ENCODE peak calls at places on chromosomes 2 and 18, in eight cellular contexts. B, C, W, N, Q, Y, A and M are unnamed samples.

GRCh38 chr2:10783421-10783820 is 29.2 kb downstream of the PDIA6 start:
- DNase-seq in Q (no peak), C (peak; percentile 32), W (no peak), B (no peak), N (no peak), Y (peak; percentile 33), A (no peak), M (no peak)

GRCh38 chr2:147045113-147045512 is 799.7 kb upstream of the ACVR2A start:
- DNase-seq in Y (no peak), A (peak; percentile 44), Q (peak; percentile 68), B (peak; percentile 6), C (peak; percentile 39), W (peak; percentile 28), N (peak; percentile 92), M (no peak)

GRCh38 chr2:53021285-53021684 is 746.3 kb upstream of the CHAC2 start:
- DNase-seq in B (no peak), N (no peak), W (no peak), C (peak; percentile 38), Q (peak; percentile 55), Y (no peak), A (no peak), M (no peak)

GRCh38 chr2:177315303-177315887 is 50.9 kb upstream of the NFE2L2 start:
- DNase-seq in W (no peak), Y (no peak), N (peak; percentile 61), Q (no peak), B (no peak), C (no peak), A (no peak), M (no peak)

GRCh38 chr18:48292787-48293409 is 116.3 kb downstream of the ZBTB7C start:
- DNase-seq in A (peak; percentile 87), N (no peak), B (no peak), Q (no peak), W (no peak), C (no peak), Y (no peak), M (no peak)

GRCh38 chr2:88673363-88673762 is 18.1 kb upstream of the RPIA start:
- DNase-seq in A (no peak), W (no peak), B (no peak), C (no peak), Y (no peak), N (no peak), Q (no peak), M (no peak)

GRCh38 chr2:127431408-127432023 is 13.3 kb downstream of the PROC start:
- DNase-seq in W (no peak), Y (no peak), C (no peak), B (no peak), A (no peak), N (no peak), Q (no peak), M (no peak)

GRCh38 chr2:2653221-2653620 is 322.1 kb upstream of the MYT1L start:
- DNase-seq in A (no peak), B (no peak), Q (no peak), Y (no peak), W (no peak), N (no peak), C (no peak), M (no peak)

GRCh38 chr2:38652431-38653273 is 13.3 kb upstream of the GALM start:
- DNase-seq in B (no peak), C (no peak), Q (no peak), Y (no peak), A (no peak), N (no peak), W (no peak), M (no peak)

GRCh38 chr2:650343-651310 is 26.6 kb downstream of the TMEM18 start:
- DNase-seq in B (no peak), A (no peak), Q (no peak), C (no peak), Y (no peak), W (no peak), N (no peak), M (no peak)

GRCh38 chr2:14673351-14673875 is 40.9 kb downstream of the LRATD1 start:
- DNase-seq in Y (no peak), C (peak; percentile 9), A (no peak), W (no peak), Q (no peak), B (no peak), N (no peak), M (no peak)

GRCh38 chr2:216508229-216508628 is 9.6 kb downstream of the RPL37A start:
- DNase-seq in B (no peak), Y (no peak), C (peak; percentile 22), A (no peak), Q (no peak), W (no peak), N (no peak), M (no peak)

GRCh38 chr2:219612605-219613286 is 14.7 kb upstream of the SLC4A3 start:
- DNase-seq in C (no peak), N (no peak), A (no peak), Y (no peak), W (no peak), B (no peak), Q (no peak), M (no peak)

GRCh38 chr18:48504819-48505218 is 34.0 kb upstream of the CTIF start:
- DNase-seq in A (no peak), Y (no peak), W (no peak), C (no peak), Q (no peak), N (no peak), B (no peak), M (no peak)

GRCh38 chr2:127376265-127376664 is 11.5 kb downstream of the MAP3K2 start:
- DNase-seq in N (no peak), C (no peak), Q (no peak), Y (no peak), W (no peak), A (no peak), B (no peak), M (no peak)

GRCh38 chr2:148517822-148518221 is 126.7 kb upstream of the EPC2 start:
- DNase-seq in Q (no peak), A (no peak), Y (no peak), W (no peak), B (no peak), N (no peak), C (no peak), M (no peak)

GRCh38 chr2:219219781-219220532 is 1.2 kb upstream of the ABCB6 start:
- DNase-seq in W (no peak), Y (no peak), Q (no peak), N (no peak), B (no peak), C (no peak), A (no peak), M (no peak)

GRCh38 chr2:175676813-175677212 is 325.3 kb downstream of the LNPK start:
- DNase-seq in A (peak; percentile 19), B (no peak), Q (no peak), C (peak; percentile 20), W (no peak), N (no peak), Y (no peak), M (no peak)

GRCh38 chr2:46747297-46747818 is 168.2 kb downstream of the MCFD2 start:
- DNase-seq in C (peak; percentile 37), A (peak; percentile 60), Q (peak; percentile 60), B (no peak), Y (no peak), N (no peak), W (no peak), M (no peak)

GRCh38 chr18:8876887-8877286 is 171.5 kb downstream of the MTCL1 start:
- DNase-seq in B (no peak), Q (no peak), C (no peak), N (no peak), Y (no peak), W (no peak), A (no peak), M (no peak)

GRCh38 chr18:26133652-26134051 is at the start of gene PSMA8:
- DNase-seq in A (no peak), Y (no peak), B (no peak), N (peak; percentile 68), C (no peak), Q (no peak), W (no peak), M (no peak)

GRCh38 chr2:48530033-48530804 is at the start of gene STON1:
- DNase-seq in B (peak; percentile 39), N (peak; percentile 79), W (no peak), Q (peak; percentile 36), C (peak; percentile 40), A (peak; percentile 11), Y (peak; percentile 26), M (no peak)

GRCh38 chr18:43393174-43393573 is 115.9 kb upstream of the SYT4 start:
- DNase-seq in B (no peak), N (no peak), W (no peak), A (no peak), Y (no peak), C (no peak), Q (no peak), M (no peak)